ENCODE peak calls at places on chromosome 11, in four cellular contexts. X is stimulated activated effector memory CD8-positive, alpha-beta T cell treated with anti-CD3 and anti-CD28 coated beads, Interleukin-12 subunit alpha, Interleukin-12 subunit beta, amount 100 ng/mL, for 72 hours; Y is T-helper 1 cell; L is OCI-LY7. G is an unnamed sample.

GRCh38 chr11:15603208-15603607 is 488.5 kb downstream of the INSC start:
- DNase-seq in L (no peak), Y (no peak), X (no peak), G (no peak)

GRCh38 chr11:20608938-20609337 is 9.5 kb downstream of the SLC6A5 start:
- DNase-seq in Y (no peak), L (no peak), X (no peak), G (no peak)

GRCh38 chr11:8671651-8672062 is 10.8 kb downstream of the TRIM66 start:
- DNase-seq in X (no peak), L (no peak), Y (no peak), G (no peak)

GRCh38 chr11:120235024-120235628 is 4.8 kb upstream of the POU2F3 start:
- DNase-seq in Y (peak), L (peak), X (peak), G (peak)

GRCh38 chr11:73343076-73343833 is 32.9 kb upstream of the RELT start:
- DNase-seq in L (no peak), X (no peak), Y (no peak), G (no peak)

GRCh38 chr11:821513-822371 is 3.0 kb downstream of the PNPLA2 start:
- DNase-seq in L (no peak), X (no peak), Y (no peak), G (no peak)

GRCh38 chr11:74055938-74056337 is 47.1 kb upstream of the UCP3 start:
- DNase-seq in L (no peak), Y (no peak), X (no peak), G (no peak)

GRCh38 chr11:27192184-27192583 is 151.6 kb downstream of the BBOX1 start:
- DNase-seq in X (no peak), L (no peak), Y (no peak), G (no peak)

GRCh38 chr11:123179571-123179970 is 15.5 kb downstream of the CLMP start:
- DNase-seq in Y (no peak), L (no peak), X (no peak), G (no peak)

GRCh38 chr11:460331-461199 is 10.5 kb downstream of the PTDSS2 start:
- DNase-seq in Y (no peak), L (no peak), X (no peak), G (no peak)

GRCh38 chr11:92222701-92223100 is 1.9 kb upstream of the FAT3 start:
- DNase-seq in L (no peak), Y (no peak), X (no peak), G (no peak)

GRCh38 chr11:35515224-35515623 is 10.2 kb downstream of the PAMR1 start:
- DNase-seq in Y (no peak), L (no peak), X (no peak), G (no peak)

GRCh38 chr11:31641477-31642062 is 132.0 kb downstream of the ELP4 start:
- DNase-seq in X (no peak), Y (no peak), L (peak), G (no peak)

GRCh38 chr11:15101072-15101701 is 13.5 kb upstream of the INSC start:
- DNase-seq in X (peak), L (peak), Y (peak), G (peak)

GRCh38 chr11:3178349-3178748 is 13.2 kb upstream of the OSBPL5 start:
- DNase-seq in X (no peak), L (no peak), Y (no peak), G (no peak)

GRCh38 chr11:126791446-126791845 is 209.1 kb downstream of the KIRREL3 start:
- DNase-seq in X (no peak), L (no peak), Y (no peak), G (no peak)

GRCh38 chr11:134730596-134731538 is 318.8 kb upstream of the B3GAT1 start:
- DNase-seq in X (no peak), L (no peak), Y (no peak), G (no peak)

GRCh38 chr11:67301313-67301921 is 1.9 kb upstream of the SSH3 start:
- DNase-seq in Y (no peak), X (no peak), L (no peak), G (no peak)

GRCh38 chr11:10305964-10306918 is 1.4 kb downstream of the ADM start:
- DNase-seq in X (no peak), L (no peak), Y (no peak), G (no peak)

GRCh38 chr11:83093634-83094033 is 21.9 kb upstream of the RAB30 start:
- DNase-seq in Y (no peak), L (no peak), X (no peak), G (no peak)

GRCh38 chr11:45805305-45806071 is 539 bp downstream of the SLC35C1 start:
- DNase-seq in L (no peak), Y (no peak), X (no peak), G (no peak)

GRCh38 chr11:75073459-75074190 is 23.1 kb downstream of the OR2AT4 start:
- DNase-seq in L (peak), Y (no peak), X (no peak), G (no peak)

GRCh38 chr11:64809781-64810241 is 540 bp downstream of the MEN1 start:
- DNase-seq in Y (no peak), L (peak), X (no peak), G (no peak)

GRCh38 chr11:118892964-118893363 is 9.3 kb downstream of the CXCR5 start:
- DNase-seq in X (no peak), Y (no peak), L (peak), G (no peak)

GRCh38 chr11:130760515-130761125 is 155.7 kb downstream of the SNX19 start:
- DNase-seq in Y (no peak), X (no peak), L (no peak), G (no peak)

GRCh38 chr11:47139878-47140277 is 36.8 kb downstream of the ARFGAP2 start:
- DNase-seq in Y (no peak), L (no peak), X (no peak), G (no peak)

GRCh38 chr11:22802861-22803260 is 26.7 kb downstream of the SVIP start:
- DNase-seq in L (no peak), X (no peak), Y (no peak), G (no peak)

GRCh38 chr11:67302571-67303131 is 679 bp upstream of the SSH3 start:
- DNase-seq in X (no peak), Y (no peak), L (no peak), G (no peak)

GRCh38 chr11:132683602-132684001 is 848.7 kb downstream of the OPCML start:
- DNase-seq in Y (no peak), L (no peak), X (no peak), G (no peak)

GRCh38 chr11:2742611-2743426 is 43.0 kb upstream of the KCNQ1OT1 start:
- DNase-seq in Y (no peak), X (no peak), L (no peak), G (no peak)

GRCh38 chr11:73270089-73270854 is 1.9 kb upstream of the P2RY6 start:
- DNase-seq in L (peak), Y (no peak), X (no peak), G (no peak)

GRCh38 chr11:119727523-119728081 is 1.4 kb downstream of the NECTIN1 start:
- DNase-seq in X (no peak), L (peak), Y (peak), G (no peak)

GRCh38 chr11:69392104-69392653 is 89.3 kb upstream of the LINC01488 start:
- DNase-seq in Y (no peak), X (no peak), L (no peak), G (no peak)

GRCh38 chr11:61728066-61728939 is 24.1 kb upstream of the MYRF start:
- DNase-seq in X (no peak), Y (no peak), L (no peak), G (no peak)

GRCh38 chr11:35529971-35530495 is 4.6 kb upstream of the PAMR1 start:
- DNase-seq in Y (no peak), X (no peak), L (no peak), G (no peak)

GRCh38 chr11:117356126-117356761 is 28.6 kb downstream of the CEP164 start:
- DNase-seq in L (no peak), X (no peak), Y (no peak), G (no peak)

GRCh38 chr11:76783901-76784813 is 1.0 kb downstream of the TSKU start:
- DNase-seq in L (no peak), Y (no peak), X (no peak), G (no peak)

GRCh38 chr11:72144807-72145565 is 9.5 kb downstream of the FOLR3 start:
- DNase-seq in Y (no peak), X (no peak), L (no peak), G (no peak)

GRCh38 chr11:131758726-131759125 is 388.3 kb downstream of the NTM start:
- DNase-seq in X (no peak), L (no peak), Y (no peak), G (no peak)